ENCODE peak calls at places on chromosomes 4 and X, in seven cellular contexts. One of them, this sample, is unnamed.

GRCh38 chrX:23436875-23437274 is 102.2 kb downstream of the PTCHD1 start:
- DNase-seq in left ventricle myocardium inferior: no peak
- DNase-seq in neuronal stem cell: no peak
- DNase-seq in HEK293T: no peak
- DNase-seq in activated CD4-positive, CD25-positive, alpha-beta regulatory T cell treated with anti-CD3 and anti-CD28 coated beads, Interleukin-2, amount 50 U/mL, for 72 hours: no peak
- DNase-seq in germinal center: no peak
- DNase-seq in left lung: no peak
- DNase-seq in this sample: no peak

GRCh38 chr4:6925357-6925836 is 15.8 kb downstream of the TBC1D14 start:
- DNase-seq in left ventricle myocardium inferior: no peak
- DNase-seq in neuronal stem cell: no peak
- DNase-seq in HEK293T: no peak
- DNase-seq in activated CD4-positive, CD25-positive, alpha-beta regulatory T cell treated with anti-CD3 and anti-CD28 coated beads, Interleukin-2, amount 50 U/mL, for 72 hours: peak
- DNase-seq in germinal center: no peak
- DNase-seq in left lung: peak
- DNase-seq in this sample: no peak

GRCh38 chrX:106611682-106612402 is at the start of gene RADX:
- DNase-seq in left ventricle myocardium inferior: peak
- DNase-seq in neuronal stem cell: peak
- DNase-seq in HEK293T: peak
- DNase-seq in activated CD4-positive, CD25-positive, alpha-beta regulatory T cell treated with anti-CD3 and anti-CD28 coated beads, Interleukin-2, amount 50 U/mL, for 72 hours: peak
- DNase-seq in germinal center: peak
- DNase-seq in left lung: peak
- DNase-seq in this sample: peak

GRCh38 chr4:177119021-177119461 is 190.6 kb upstream of the NEIL3 start:
- DNase-seq in left ventricle myocardium inferior: no peak
- DNase-seq in neuronal stem cell: no peak
- DNase-seq in HEK293T: no peak
- DNase-seq in activated CD4-positive, CD25-positive, alpha-beta regulatory T cell treated with anti-CD3 and anti-CD28 coated beads, Interleukin-2, amount 50 U/mL, for 72 hours: no peak
- DNase-seq in germinal center: no peak
- DNase-seq in left lung: no peak
- DNase-seq in this sample: no peak

GRCh38 chr4:119246177-119246576 is 33.7 kb downstream of the USP53 start:
- DNase-seq in left ventricle myocardium inferior: no peak
- DNase-seq in neuronal stem cell: no peak
- DNase-seq in HEK293T: no peak
- DNase-seq in activated CD4-positive, CD25-positive, alpha-beta regulatory T cell treated with anti-CD3 and anti-CD28 coated beads, Interleukin-2, amount 50 U/mL, for 72 hours: no peak
- DNase-seq in germinal center: no peak
- DNase-seq in left lung: no peak
- DNase-seq in this sample: no peak

GRCh38 chr4:185127021-185127925 is 15.8 kb upstream of the SLC25A4 start:
- DNase-seq in left ventricle myocardium inferior: peak
- DNase-seq in neuronal stem cell: no peak
- DNase-seq in HEK293T: no peak
- DNase-seq in activated CD4-positive, CD25-positive, alpha-beta regulatory T cell treated with anti-CD3 and anti-CD28 coated beads, Interleukin-2, amount 50 U/mL, for 72 hours: no peak
- DNase-seq in germinal center: peak
- DNase-seq in left lung: no peak
- DNase-seq in this sample: no peak

GRCh38 chr4:54099287-54099958 is 540 bp upstream of the GSX2 start:
- DNase-seq in left ventricle myocardium inferior: no peak
- DNase-seq in neuronal stem cell: no peak
- DNase-seq in HEK293T: no peak
- DNase-seq in activated CD4-positive, CD25-positive, alpha-beta regulatory T cell treated with anti-CD3 and anti-CD28 coated beads, Interleukin-2, amount 50 U/mL, for 72 hours: no peak
- DNase-seq in germinal center: no peak
- DNase-seq in left lung: no peak
- DNase-seq in this sample: no peak

GRCh38 chrX:70025464-70025863 is 24.3 kb downstream of the AWAT2 start:
- DNase-seq in left ventricle myocardium inferior: no peak
- DNase-seq in neuronal stem cell: no peak
- DNase-seq in HEK293T: no peak
- DNase-seq in activated CD4-positive, CD25-positive, alpha-beta regulatory T cell treated with anti-CD3 and anti-CD28 coated beads, Interleukin-2, amount 50 U/mL, for 72 hours: no peak
- DNase-seq in germinal center: no peak
- DNase-seq in left lung: no peak
- DNase-seq in this sample: no peak

GRCh38 chr4:48642421-48643144 is 137.5 kb downstream of the FRYL start:
- DNase-seq in left ventricle myocardium inferior: no peak
- DNase-seq in neuronal stem cell: no peak
- DNase-seq in HEK293T: no peak
- DNase-seq in activated CD4-positive, CD25-positive, alpha-beta regulatory T cell treated with anti-CD3 and anti-CD28 coated beads, Interleukin-2, amount 50 U/mL, for 72 hours: no peak
- DNase-seq in germinal center: no peak
- DNase-seq in left lung: no peak
- DNase-seq in this sample: no peak

GRCh38 chr4:2809610-2810180 is 16.8 kb downstream of the SH3BP2 start:
- DNase-seq in left ventricle myocardium inferior: no peak
- DNase-seq in neuronal stem cell: no peak
- DNase-seq in HEK293T: no peak
- DNase-seq in activated CD4-positive, CD25-positive, alpha-beta regulatory T cell treated with anti-CD3 and anti-CD28 coated beads, Interleukin-2, amount 50 U/mL, for 72 hours: no peak
- DNase-seq in germinal center: no peak
- DNase-seq in left lung: no peak
- DNase-seq in this sample: no peak

This sample was measured in HAP-1.